ENCODE peak calls at places on chromosomes 12 and 14, in eight cellular contexts. One of them, this sample, is unnamed.

GRCh38 chr12:76143343-76144252 is 59.1 kb upstream of the NAP1L1 start:
- DNase-seq in left lung: no peak
- DNase-seq in Calu3: no peak
- DNase-seq in ovary: no peak
- DNase-seq in transverse colon: peak
- DNase-seq in endodermal cell: no peak
- DNase-seq in Panc1: no peak
- DNase-seq in cardiac fibroblast: peak
- DNase-seq in this sample: no peak

GRCh38 chr12:54240971-54241588 is 38.8 kb downstream of the CBX5 start:
- DNase-seq in left lung: no peak
- DNase-seq in Calu3: no peak
- DNase-seq in ovary: no peak
- DNase-seq in transverse colon: no peak
- DNase-seq in endodermal cell: no peak
- DNase-seq in Panc1: no peak
- DNase-seq in cardiac fibroblast: no peak
- DNase-seq in this sample: no peak

GRCh38 chr14:80109055-80109454 is 102.2 kb downstream of the DIO2 start:
- DNase-seq in left lung: no peak
- DNase-seq in Calu3: no peak
- DNase-seq in ovary: no peak
- DNase-seq in transverse colon: no peak
- DNase-seq in endodermal cell: no peak
- DNase-seq in Panc1: no peak
- DNase-seq in cardiac fibroblast: no peak
- DNase-seq in this sample: no peak

GRCh38 chr12:70487440-70487839 is 121.3 kb downstream of the KCNMB4 start:
- DNase-seq in left lung: no peak
- DNase-seq in Calu3: no peak
- DNase-seq in ovary: no peak
- DNase-seq in transverse colon: no peak
- DNase-seq in endodermal cell: no peak
- DNase-seq in Panc1: no peak
- DNase-seq in cardiac fibroblast: peak
- DNase-seq in this sample: no peak

GRCh38 chr12:897386-897785 is 52.1 kb downstream of the RAD52 start:
- DNase-seq in left lung: no peak
- DNase-seq in Calu3: no peak
- DNase-seq in ovary: no peak
- DNase-seq in transverse colon: no peak
- DNase-seq in endodermal cell: no peak
- DNase-seq in Panc1: no peak
- DNase-seq in cardiac fibroblast: no peak
- DNase-seq in this sample: no peak

GRCh38 chr12:71183846-71184245 is 26.0 kb upstream of the TSPAN8 start:
- DNase-seq in left lung: no peak
- DNase-seq in Calu3: no peak
- DNase-seq in ovary: no peak
- DNase-seq in transverse colon: no peak
- DNase-seq in endodermal cell: no peak
- DNase-seq in Panc1: no peak
- DNase-seq in cardiac fibroblast: peak
- DNase-seq in this sample: no peak

GRCh38 chr14:103224996-103225874 is 102.0 kb downstream of the TNFAIP2 start:
- DNase-seq in left lung: no peak
- DNase-seq in Calu3: no peak
- DNase-seq in ovary: no peak
- DNase-seq in transverse colon: no peak
- DNase-seq in endodermal cell: no peak
- DNase-seq in Panc1: no peak
- DNase-seq in cardiac fibroblast: no peak
- DNase-seq in this sample: no peak

GRCh38 chr14:53306926-53307325 is 153.8 kb upstream of the DDHD1 start:
- DNase-seq in left lung: no peak
- DNase-seq in Calu3: no peak
- DNase-seq in ovary: no peak
- DNase-seq in transverse colon: no peak
- DNase-seq in endodermal cell: no peak
- DNase-seq in Panc1: no peak
- DNase-seq in cardiac fibroblast: peak
- DNase-seq in this sample: no peak

GRCh38 chr12:63964301-63964700 is 119.8 kb downstream of the SRGAP1 start:
- DNase-seq in left lung: no peak
- DNase-seq in Calu3: no peak
- DNase-seq in ovary: no peak
- DNase-seq in transverse colon: no peak
- DNase-seq in endodermal cell: no peak
- DNase-seq in Panc1: no peak
- DNase-seq in cardiac fibroblast: no peak
- DNase-seq in this sample: no peak

GRCh38 chr14:101372894-101373640 is 188.2 kb upstream of the DIO3 start:
- DNase-seq in left lung: no peak
- DNase-seq in Calu3: no peak
- DNase-seq in ovary: no peak
- DNase-seq in transverse colon: no peak
- DNase-seq in endodermal cell: no peak
- DNase-seq in Panc1: no peak
- DNase-seq in cardiac fibroblast: no peak
- DNase-seq in this sample: no peak

GRCh38 chr14:105137481-105138020 is 31.0 kb downstream of the JAG2 start:
- DNase-seq in left lung: peak
- DNase-seq in Calu3: no peak
- DNase-seq in ovary: no peak
- DNase-seq in transverse colon: no peak
- DNase-seq in endodermal cell: peak
- DNase-seq in Panc1: no peak
- DNase-seq in cardiac fibroblast: no peak
- DNase-seq in this sample: no peak

GRCh38 chr14:101808020-101808641 is 46.6 kb downstream of the PPP2R5C start:
- DNase-seq in left lung: no peak
- DNase-seq in Calu3: peak
- DNase-seq in ovary: no peak
- DNase-seq in transverse colon: no peak
- DNase-seq in endodermal cell: peak
- DNase-seq in Panc1: no peak
- DNase-seq in cardiac fibroblast: no peak
- DNase-seq in this sample: no peak

GRCh38 chr12:22409071-22409951 is 74.8 kb upstream of the ST8SIA1 start:
- DNase-seq in left lung: peak
- DNase-seq in Calu3: no peak
- DNase-seq in ovary: no peak
- DNase-seq in transverse colon: no peak
- DNase-seq in endodermal cell: peak
- DNase-seq in Panc1: no peak
- DNase-seq in cardiac fibroblast: peak
- DNase-seq in this sample: no peak

GRCh38 chr14:100065942-100066574 is 836 bp downstream of the EVL start:
- DNase-seq in left lung: no peak
- DNase-seq in Calu3: no peak
- DNase-seq in ovary: no peak
- DNase-seq in transverse colon: peak
- DNase-seq in endodermal cell: no peak
- DNase-seq in Panc1: no peak
- DNase-seq in cardiac fibroblast: peak
- DNase-seq in this sample: no peak

GRCh38 chr12:109273354-109273753 is 35.7 kb downstream of the FOXN4 start:
- DNase-seq in left lung: no peak
- DNase-seq in Calu3: no peak
- DNase-seq in ovary: no peak
- DNase-seq in transverse colon: no peak
- DNase-seq in endodermal cell: peak
- DNase-seq in Panc1: no peak
- DNase-seq in cardiac fibroblast: no peak
- DNase-seq in this sample: no peak

GRCh38 chr14:31096255-31096654 is 70.1 kb upstream of the STRN3 start:
- DNase-seq in left lung: no peak
- DNase-seq in Calu3: no peak
- DNase-seq in ovary: no peak
- DNase-seq in transverse colon: no peak
- DNase-seq in endodermal cell: no peak
- DNase-seq in Panc1: no peak
- DNase-seq in cardiac fibroblast: no peak
- DNase-seq in this sample: no peak

GRCh38 chr12:43805149-43805856 is 814 bp downstream of the TWF1 start:
- DNase-seq in left lung: no peak
- DNase-seq in Calu3: no peak
- DNase-seq in ovary: no peak
- DNase-seq in transverse colon: no peak
- DNase-seq in endodermal cell: no peak
- DNase-seq in Panc1: no peak
- DNase-seq in cardiac fibroblast: no peak
- DNase-seq in this sample: no peak

GRCh38 chr14:55929136-55929535 is 189.1 kb upstream of the PELI2 start:
- DNase-seq in left lung: no peak
- DNase-seq in Calu3: no peak
- DNase-seq in ovary: no peak
- DNase-seq in transverse colon: no peak
- DNase-seq in endodermal cell: no peak
- DNase-seq in Panc1: no peak
- DNase-seq in cardiac fibroblast: no peak
- DNase-seq in this sample: no peak

GRCh38 chr14:55927059-55927458 is 191.2 kb upstream of the PELI2 start:
- DNase-seq in left lung: no peak
- DNase-seq in Calu3: no peak
- DNase-seq in ovary: no peak
- DNase-seq in transverse colon: peak
- DNase-seq in endodermal cell: no peak
- DNase-seq in Panc1: no peak
- DNase-seq in cardiac fibroblast: no peak
- DNase-seq in this sample: no peak

GRCh38 chr14:55930016-55930784 is 188.0 kb upstream of the PELI2 start:
- DNase-seq in left lung: no peak
- DNase-seq in Calu3: no peak
- DNase-seq in ovary: no peak
- DNase-seq in transverse colon: no peak
- DNase-seq in endodermal cell: no peak
- DNase-seq in Panc1: no peak
- DNase-seq in cardiac fibroblast: no peak
- DNase-seq in this sample: no peak

GRCh38 chr14:55928316-55928715 is 189.9 kb upstream of the PELI2 start:
- DNase-seq in left lung: no peak
- DNase-seq in Calu3: no peak
- DNase-seq in ovary: no peak
- DNase-seq in transverse colon: no peak
- DNase-seq in endodermal cell: no peak
- DNase-seq in Panc1: no peak
- DNase-seq in cardiac fibroblast: no peak
- DNase-seq in this sample: no peak

GRCh38 chr14:55926007-55926406 is 192.2 kb upstream of the PELI2 start:
- DNase-seq in left lung: no peak
- DNase-seq in Calu3: no peak
- DNase-seq in ovary: no peak
- DNase-seq in transverse colon: no peak
- DNase-seq in endodermal cell: no peak
- DNase-seq in Panc1: no peak
- DNase-seq in cardiac fibroblast: no peak
- DNase-seq in this sample: no peak
- TF ChIP-seq CTCF in left lung: no peak
- TF ChIP-seq CTCF in Calu3: no peak
- TF ChIP-seq CTCF in ovary: no peak
- TF ChIP-seq CTCF in transverse colon: no peak
- TF ChIP-seq CTCF in endodermal cell: no peak
- TF ChIP-seq CTCF in Panc1: no peak
- TF ChIP-seq CTCF in cardiac fibroblast: no peak
- TF ChIP-seq CTCF in this sample: no peak

GRCh38 chr12:46934374-46935111 is 108.7 kb upstream of the SLC38A4 start:
- DNase-seq in left lung: no peak
- DNase-seq in Calu3: no peak
- DNase-seq in ovary: no peak
- DNase-seq in transverse colon: no peak
- DNase-seq in endodermal cell: no peak
- DNase-seq in Panc1: no peak
- DNase-seq in cardiac fibroblast: no peak
- DNase-seq in this sample: no peak
- TF ChIP-seq CTCF in left lung: no peak
- TF ChIP-seq CTCF in Calu3: no peak
- TF ChIP-seq CTCF in ovary: no peak
- TF ChIP-seq CTCF in transverse colon: no peak
- TF ChIP-seq CTCF in endodermal cell: no peak
- TF ChIP-seq CTCF in Panc1: peak
- TF ChIP-seq CTCF in cardiac fibroblast: no peak
- TF ChIP-seq CTCF in this sample: no peak

DNA sequence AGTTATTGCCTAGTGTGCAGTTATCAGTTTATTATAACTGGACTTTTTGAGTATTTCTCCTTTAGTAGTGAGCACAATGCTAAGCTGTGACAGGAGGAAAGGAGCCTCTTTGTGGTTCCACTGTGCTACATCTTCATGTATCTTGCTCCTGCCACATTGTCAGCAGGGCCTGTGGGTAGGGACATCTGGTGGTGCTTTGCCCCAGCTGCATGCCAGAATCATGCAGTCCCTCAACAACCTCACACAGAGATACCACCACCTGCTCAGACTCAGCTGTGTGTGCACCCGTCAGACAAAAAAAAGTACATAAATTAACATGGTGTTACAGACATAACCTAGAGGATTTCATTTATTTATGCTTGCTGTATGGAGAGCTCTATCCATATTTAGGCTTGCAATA is 51.1 kb downstream of the MIS18BP1 start:
- DNase-seq in left lung: no peak
- DNase-seq in Calu3: no peak
- DNase-seq in ovary: no peak
- DNase-seq in transverse colon: no peak
- DNase-seq in endodermal cell: peak
- DNase-seq in Panc1: no peak
- DNase-seq in cardiac fibroblast: peak
- DNase-seq in this sample: no peak
- TF ChIP-seq CTCF in left lung: no peak
- TF ChIP-seq CTCF in Calu3: no peak
- TF ChIP-seq CTCF in ovary: no peak
- TF ChIP-seq CTCF in transverse colon: no peak
- TF ChIP-seq CTCF in endodermal cell: peak
- TF ChIP-seq CTCF in Panc1: peak
- TF ChIP-seq CTCF in cardiac fibroblast: peak
- TF ChIP-seq CTCF in this sample: no peak

DNA sequence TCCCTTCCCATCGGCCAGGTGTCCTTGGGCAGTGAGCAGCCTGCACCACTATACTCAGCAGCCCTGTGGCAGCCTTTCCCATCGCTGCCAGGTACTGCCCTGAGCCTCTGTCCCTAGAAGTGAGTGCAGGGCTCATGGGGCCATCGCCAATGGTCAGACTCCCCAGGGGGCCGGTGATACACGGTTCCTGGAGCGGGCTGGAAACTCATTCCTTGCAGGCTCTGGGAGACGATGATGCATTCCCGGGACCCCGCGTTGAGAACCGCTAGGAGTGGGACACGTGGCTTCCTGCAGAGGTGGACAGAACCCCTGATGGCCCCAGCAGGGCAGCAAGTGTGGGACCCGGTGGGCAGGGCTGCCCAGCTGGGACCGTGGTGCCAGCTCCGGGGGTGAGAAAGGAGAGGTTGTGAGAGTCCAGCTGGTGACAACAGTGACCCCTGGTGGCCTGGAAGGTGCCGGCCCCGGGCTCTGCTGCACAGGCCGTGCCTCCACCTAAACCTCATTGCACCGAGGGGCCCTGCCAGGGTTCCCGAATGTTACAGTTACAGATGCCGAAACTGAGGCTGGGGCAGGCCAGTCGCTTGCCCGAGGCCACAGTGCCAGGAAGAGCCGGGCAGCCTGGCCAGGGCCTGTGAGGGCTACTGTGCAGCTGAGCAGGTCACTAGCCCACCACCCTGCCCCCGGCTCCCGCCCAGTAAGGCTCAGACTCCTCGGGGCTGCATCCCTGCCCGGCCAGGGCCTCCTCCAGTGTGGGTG is 33.8 kb downstream of the FBRSL1 start:
- DNase-seq in left lung: peak
- DNase-seq in Calu3: peak
- DNase-seq in ovary: peak
- DNase-seq in transverse colon: peak
- DNase-seq in endodermal cell: peak
- DNase-seq in Panc1: peak
- DNase-seq in cardiac fibroblast: peak
- DNase-seq in this sample: no peak
- TF ChIP-seq CTCF in left lung: peak
- TF ChIP-seq CTCF in Calu3: peak
- TF ChIP-seq CTCF in ovary: peak
- TF ChIP-seq CTCF in transverse colon: peak
- TF ChIP-seq CTCF in endodermal cell: peak
- TF ChIP-seq CTCF in Panc1: peak
- TF ChIP-seq CTCF in cardiac fibroblast: peak
- TF ChIP-seq CTCF in this sample: peak